ENCODE peak calls at places on chromosomes 4 and X, in ten cellular contexts. G is iPS-NIHi11; U is RPMI7951; T is mammary epithelial cell; O is activated naive CD4-positive, alpha-beta T cell; Q is HCT116; I is CD8-positive, alpha-beta memory T cell; B is sciatic nerve; Y is mucosa of descending colon; J is Calu3. R is an unnamed sample.

GRCh38 chrX:11304829-11305228 is 11.6 kb downstream of the AMELX start:
- DNase-seq in G (no peak), U (no peak), T (no peak), O (no peak), Q (no peak), I (no peak), B (no peak), Y (no peak), J (no peak), R (no peak)

GRCh38 chrX:154411981-154412340 is 622 bp downstream of the TAFAZZIN start:
- DNase-seq in G (peak), U (no peak), T (peak), O (peak), Q (no peak), I (peak), B (peak), Y (peak), J (peak), R (peak)

GRCh38 chrX:56928546-56928945 is 66.8 kb downstream of the SPIN3 start:
- DNase-seq in G (no peak), U (no peak), T (no peak), O (no peak), Q (no peak), I (no peak), B (no peak), Y (no peak), J (no peak), R (no peak)

GRCh38 chr4:57037982-57038604 is 59.4 kb downstream of the POLR2B start:
- DNase-seq in G (peak), U (no peak), T (peak), O (no peak), Q (peak), I (no peak), B (peak), Y (no peak), J (peak), R (peak)

GRCh38 chr4:39497909-39498723 is 29.1 kb downstream of the UGDH start:
- DNase-seq in G (no peak), U (no peak), T (no peak), O (no peak), Q (no peak), I (no peak), B (no peak), Y (no peak), J (no peak), R (no peak)

GRCh38 chr4:73485085-73485484 is 3.5 kb downstream of the AFM start:
- DNase-seq in G (no peak), U (no peak), T (no peak), O (no peak), Q (no peak), I (no peak), B (no peak), Y (no peak), J (no peak), R (no peak)

GRCh38 chr4:56870927-56871326 is 36.8 kb upstream of the REST start:
- DNase-seq in G (no peak), U (peak), T (no peak), O (no peak), Q (no peak), I (no peak), B (no peak), Y (no peak), J (no peak), R (no peak)

GRCh38 chr4:33068539-33068938 is 2348.4 kb downstream of the PCDH7 start:
- DNase-seq in G (no peak), U (no peak), T (no peak), O (no peak), Q (no peak), I (no peak), B (no peak), Y (no peak), J (no peak), R (no peak)

GRCh38 chr4:158255727-158256324 is 45.5 kb downstream of the TMEM144 start:
- DNase-seq in G (peak), U (peak), T (peak), O (no peak), Q (peak), I (no peak), B (no peak), Y (no peak), J (peak), R (peak)

GRCh38 chr4:36242629-36243354 is 1.5 kb downstream of the ARAP2 start:
- DNase-seq in G (no peak), U (no peak), T (no peak), O (no peak), Q (no peak), I (no peak), B (no peak), Y (no peak), J (peak), R (no peak)

GRCh38 chr4:1479454-1479853 is 73.2 kb upstream of the NKX1-1 start:
- DNase-seq in G (peak), U (no peak), T (no peak), O (no peak), Q (no peak), I (no peak), B (peak), Y (no peak), J (no peak), R (no peak)

GRCh38 chrX:34918856-34919255 is 23.7 kb upstream of the FAM47B start:
- DNase-seq in G (peak), U (peak), T (peak), O (no peak), Q (no peak), I (no peak), B (no peak), Y (no peak), J (peak), R (peak)

GRCh38 chr4:139655116-139655515 is 10.5 kb upstream of the MGST2 start:
- DNase-seq in G (no peak), U (peak), T (peak), O (no peak), Q (no peak), I (no peak), B (no peak), Y (no peak), J (no peak), R (peak)

GRCh38 chrX:68693481-68694410 is 46.3 kb downstream of the STARD8 start:
- DNase-seq in G (peak), U (peak), T (peak), O (no peak), Q (no peak), I (no peak), B (peak), Y (peak), J (peak), R (no peak)

GRCh38 chr4:105603158-105603557 is 50.7 kb downstream of the ARHGEF38 start:
- DNase-seq in G (no peak), U (no peak), T (no peak), O (no peak), Q (no peak), I (no peak), B (no peak), Y (no peak), J (no peak), R (no peak)

GRCh38 chr4:73711989-73712388 is 28.4 kb upstream of the CXCL8 start:
- DNase-seq in G (no peak), U (no peak), T (no peak), O (no peak), Q (no peak), I (no peak), B (no peak), Y (no peak), J (no peak), R (no peak)

GRCh38 chrX:124234348-124234747 is 98.1 kb upstream of the TEX13D start:
- DNase-seq in G (no peak), U (no peak), T (no peak), O (no peak), Q (no peak), I (no peak), B (no peak), Y (no peak), J (no peak), R (no peak)